ENCODE peak calls at places on chromosomes 12 and 14, in ten cellular contexts. K, S, L, B, J, P, G, M, Z and R are unnamed samples.

GRCh38 chr14:95211721-95212504 is 54.6 kb upstream of the DICER1 start:
- DNase-seq in L (no peak), Z (no peak), J (no peak), M (no peak), S (no peak), B (no peak), G (no peak), P (no peak), K (no peak), R (no peak)

GRCh38 chr12:115320967-115321366 is 637.0 kb upstream of the TBX3 start:
- DNase-seq in P (no peak), L (no peak), K (no peak), Z (no peak), J (no peak), M (no peak), B (no peak), S (no peak), G (no peak), R (no peak)

GRCh38 chr14:49637534-49638078 is 2.6 kb upstream of the DNAAF2 start:
- DNase-seq in G (no peak), Z (no peak), B (no peak), P (no peak), M (no peak), S (no peak), K (no peak), L (no peak), J (no peak), R (no peak)

GRCh38 chr12:110689601-110690430 is 901 bp upstream of the HVCN1 start:
- DNase-seq in M (no peak), P (no peak), K (peak), S (peak), J (peak), Z (no peak), G (no peak), B (peak), L (no peak), R (no peak)

GRCh38 chr12:110844551-110845395 is 2.0 kb upstream of the CCDC63 start:
- DNase-seq in B (no peak), G (no peak), P (no peak), L (no peak), S (no peak), K (no peak), Z (no peak), J (peak), M (no peak), R (no peak)

GRCh38 chr14:75119056-75119455 is 7.8 kb downstream of the NEK9 start:
- DNase-seq in Z (no peak), K (no peak), B (no peak), L (no peak), P (no peak), J (no peak), M (no peak), S (no peak), G (no peak), R (no peak)

GRCh38 chr12:103884316-103884715 is 43.3 kb upstream of the NT5DC3 start:
- DNase-seq in M (no peak), P (no peak), B (no peak), L (peak), J (peak), Z (no peak), K (peak), G (no peak), S (no peak), R (no peak)

GRCh38 chr12:66365718-66366485 is 63.6 kb downstream of the HELB start:
- DNase-seq in P (no peak), K (no peak), S (no peak), G (no peak), M (no peak), L (no peak), B (no peak), J (peak), Z (no peak), R (no peak)

GRCh38 chr14:31229009-31229408 is 21.4 kb upstream of the HECTD1 start:
- DNase-seq in K (no peak), J (no peak), G (no peak), L (no peak), S (no peak), Z (no peak), B (no peak), M (no peak), P (no peak), R (no peak)

GRCh38 chr14:63470877-63471565 is 72.2 kb downstream of the PPP2R5E start:
- DNase-seq in G (no peak), K (no peak), Z (no peak), P (peak), L (no peak), B (no peak), J (peak), M (peak), S (no peak), R (no peak)

GRCh38 chr14:64266206-64266605 is 28.0 kb downstream of the ESR2 start:
- DNase-seq in P (peak), L (no peak), K (no peak), M (peak), Z (no peak), G (no peak), J (peak), S (no peak), B (no peak), R (no peak)

GRCh38 chr14:96730386-96730785 is 66.8 kb upstream of the VRK1 start:
- DNase-seq in L (no peak), G (no peak), M (no peak), Z (no peak), B (no peak), K (no peak), J (no peak), P (no peak), S (no peak), R (no peak)

GRCh38 chr14:37594238-37594915 is 672 bp downstream of the FOXA1 start:
- DNase-seq in B (no peak), L (peak), M (peak), J (peak), S (no peak), K (no peak), G (peak), P (peak), Z (peak), R (peak)

GRCh38 chr12:30902001-30902400 is 24.5 kb upstream of the TSPAN11 start:
- DNase-seq in G (no peak), B (no peak), K (no peak), J (no peak), Z (no peak), P (no peak), S (no peak), L (no peak), M (no peak), R (no peak)

GRCh38 chr12:121093487-121093891 is 39.2 kb upstream of the P2RX7 start:
- DNase-seq in P (no peak), J (no peak), G (no peak), L (no peak), M (no peak), B (no peak), K (no peak), Z (no peak), S (no peak), R (no peak)

GRCh38 chr12:2395352-2395977 is 342.7 kb downstream of the CACNA1C start:
- DNase-seq in B (peak), G (peak), M (no peak), Z (peak), P (no peak), J (peak), K (peak), L (peak), S (peak), R (peak)

GRCh38 chr12:75814856-75815754 is 216.5 kb downstream of the PHLDA1 start:
- DNase-seq in B (no peak), S (no peak), M (peak), J (peak), G (peak), P (peak), L (peak), K (no peak), Z (no peak), R (no peak)

GRCh38 chr12:18552829-18553228 is 185.0 kb downstream of the PLCZ1 start:
- DNase-seq in S (no peak), G (no peak), J (no peak), M (no peak), Z (no peak), P (no peak), K (no peak), L (no peak), B (no peak), R (no peak)

GRCh38 chr12:52833922-52834726 is at the start of gene KRT79:
- DNase-seq in P (no peak), S (no peak), G (no peak), K (no peak), Z (no peak), L (no peak), B (no peak), M (no peak), J (no peak), R (no peak)

GRCh38 chr12:79155703-79156102 is 291.1 kb downstream of the SYT1 start:
- DNase-seq in L (no peak), G (no peak), S (no peak), K (no peak), M (no peak), P (no peak), J (peak), B (no peak), Z (no peak), R (no peak)

GRCh38 chr14:31935406-31935805 is 141.7 kb upstream of the ARHGAP5 start:
- DNase-seq in P (no peak), M (no peak), B (no peak), G (no peak), S (no peak), Z (no peak), J (no peak), K (no peak), L (no peak), R (no peak)

GRCh38 chr12:111285191-111285590 is 83.7 kb downstream of the PHETA1 start:
- DNase-seq in J (no peak), L (no peak), P (no peak), G (no peak), S (no peak), M (no peak), Z (no peak), B (no peak), K (no peak), R (no peak)

GRCh38 chr12:80373666-80374065 is 70.4 kb upstream of the PTPRQ start:
- DNase-seq in Z (peak), L (no peak), K (no peak), M (no peak), P (no peak), B (no peak), G (no peak), J (no peak), S (no peak), R (no peak)

GRCh38 chr14:105944632-105945610 is 418.5 kb downstream of the TMEM121 start:
- DNase-seq in S (peak), P (no peak), J (no peak), K (peak), G (peak), L (peak), Z (peak), B (peak), M (no peak), R (no peak)

GRCh38 chr12:20602671-20603402 is 92.3 kb upstream of the SLCO1C1 start:
- DNase-seq in K (no peak), G (no peak), L (no peak), S (no peak), M (peak), J (peak), P (peak), B (no peak), Z (no peak), R (no peak)

GRCh38 chr12:28177461-28177860 is 12.8 kb upstream of the CCDC91 start:
- DNase-seq in S (no peak), J (no peak), L (no peak), P (no peak), G (no peak), B (no peak), Z (no peak), K (no peak), M (no peak), R (no peak)

GRCh38 chr12:105336411-105336810 is 5.9 kb downstream of the C12orf75 start:
- DNase-seq in Z (no peak), K (no peak), L (no peak), G (no peak), S (no peak), J (no peak), P (no peak), B (no peak), M (no peak), R (no peak)

GRCh38 chr12:95239216-95239615 is 21.6 kb downstream of the VEZT start:
- DNase-seq in L (no peak), K (no peak), B (no peak), G (no peak), S (no peak), M (no peak), P (no peak), Z (no peak), J (no peak), R (no peak)

GRCh38 chr14:25006961-25007795 is 42.8 kb downstream of the STXBP6 start:
- DNase-seq in G (no peak), P (peak), J (peak), M (peak), S (no peak), K (no peak), L (no peak), B (no peak), Z (peak), R (no peak)

GRCh38 chr12:82425241-82425640 is 66.9 kb downstream of the METTL25 start:
- DNase-seq in Z (no peak), M (peak), G (no peak), J (peak), L (no peak), B (no peak), K (no peak), P (no peak), S (no peak), R (no peak)

GRCh38 chr14:37172024-37172869 is at the start of gene SLC25A21:
- DNase-seq in B (no peak), M (peak), J (peak), L (peak), S (no peak), K (no peak), G (no peak), Z (peak), P (peak), R (peak)